ENCODE peak calls at places on chromosome 7, in six cellular contexts. A is mammary epithelial cell, C is Right ventricle myocardium superior, K is HS-5, I is colonic mucosa, Q is caudate nucleus. M is an unnamed sample.

GRCh38 chr7:73448609-73449008 is 15.0 kb downstream of the FZD9 start:
- DNase-seq in Q (no peak), K (no peak), C (no peak), A (no peak), I (no peak), M (no peak)

GRCh38 chr7:144525956-144526355 is 122.5 kb upstream of the NOBOX start:
- DNase-seq in I (no peak), A (no peak), Q (no peak), C (no peak), K (no peak), M (no peak)

GRCh38 chr7:37448637-37449331 is at the start of gene ELMO1:
- DNase-seq in I (peak), Q (peak), K (no peak), C (peak), A (peak), M (peak)

GRCh38 chr7:29336851-29337627 is 142.5 kb downstream of the CHN2 start:
- DNase-seq in Q (no peak), C (no peak), I (no peak), K (no peak), A (no peak), M (no peak)

GRCh38 chr7:72161534-72161933 is 250.6 kb downstream of the CALN1 start:
- DNase-seq in C (no peak), Q (no peak), I (no peak), A (no peak), K (no peak), M (no peak)

GRCh38 chr7:80151274-80151665 is 16.6 kb downstream of the GNAI1 start:
- DNase-seq in C (no peak), K (no peak), I (no peak), Q (no peak), A (peak), M (no peak)

GRCh38 chr7:12524794-12525386 is 45.6 kb upstream of the SCIN start:
- DNase-seq in I (no peak), C (no peak), Q (no peak), A (peak), K (peak), M (peak)

GRCh38 chr7:140678816-140679130 is 6.0 kb downstream of the ADCK2 start:
- DNase-seq in C (no peak), Q (no peak), I (no peak), A (no peak), K (no peak), M (peak)

GRCh38 chr7:139645572-139646523 is 122.4 kb downstream of the CLEC2L start:
- DNase-seq in K (peak), I (peak), A (peak), Q (peak), C (peak), M (peak)

GRCh38 chr7:42831051-42831952 is 80.6 kb downstream of the C7orf25 start:
- DNase-seq in I (peak), C (peak), K (peak), Q (peak), A (peak), M (peak)

GRCh38 chr7:105972276-105972675 is 9.2 kb downstream of the CDHR3 start:
- DNase-seq in I (no peak), C (no peak), K (no peak), A (no peak), Q (no peak), M (no peak)

GRCh38 chr7:4832711-4833110 is 29.1 kb downstream of the PAPOLB start:
- DNase-seq in K (no peak), I (no peak), C (peak), Q (no peak), A (no peak), M (no peak)

GRCh38 chr7:107891619-107892366 is 810 bp downstream of the DLD start:
- DNase-seq in K (no peak), A (peak), C (no peak), Q (no peak), I (no peak), M (no peak)

GRCh38 chr7:141409911-141410329 is 141.3 kb upstream of the AGK start:
- DNase-seq in Q (no peak), A (no peak), K (no peak), I (no peak), C (no peak), M (peak)

GRCh38 chr7:3585826-3586225 is 284.8 kb downstream of the SDK1 start:
- DNase-seq in I (no peak), C (no peak), K (no peak), Q (no peak), A (no peak), M (peak)

GRCh38 chr7:126574276-126574675 is 678.5 kb downstream of the GRM8 start:
- DNase-seq in I (no peak), K (peak), A (peak), Q (no peak), C (no peak), M (no peak)

GRCh38 chr7:112212516-112213036 is 6.1 kb downstream of the ZNF277 start:
- DNase-seq in K (no peak), C (no peak), Q (no peak), A (no peak), I (no peak), M (no peak)

GRCh38 chr7:95620631-95621030 is 24.3 kb upstream of the PDK4 start:
- DNase-seq in K (no peak), A (no peak), C (no peak), Q (no peak), I (no peak), M (no peak)

GRCh38 chr7:77859343-77859742 is 60.8 kb downstream of the PHTF2 start:
- DNase-seq in A (no peak), K (no peak), C (no peak), Q (no peak), I (no peak), M (no peak)

GRCh38 chr7:34656036-34656435 is 2.0 kb upstream of the NPSR1 start:
- DNase-seq in A (no peak), C (no peak), K (no peak), I (no peak), Q (no peak), M (no peak)

GRCh38 chr7:69683002-69683401 is 84.7 kb downstream of the AUTS2 start:
- DNase-seq in A (no peak), Q (no peak), I (no peak), C (no peak), K (no peak), M (no peak)

GRCh38 chr7:140033779-140034363 is 28.9 kb downstream of the PARP12 start:
- DNase-seq in I (no peak), K (no peak), A (peak), C (no peak), Q (no peak), M (no peak)

GRCh38 chr7:70583965-70584883 is 547.7 kb upstream of the GALNT17 start:
- DNase-seq in Q (no peak), C (no peak), I (no peak), A (no peak), K (no peak), M (peak)

GRCh38 chr7:34156336-34156735 is 251.0 kb downstream of the BMPER start:
- DNase-seq in A (no peak), K (no peak), I (no peak), Q (no peak), C (no peak), M (no peak)

GRCh38 chr7:22672892-22673637 is 53.9 kb upstream of the IL6 start:
- DNase-seq in I (no peak), K (no peak), A (no peak), C (no peak), Q (no peak), M (no peak)

GRCh38 chr7:152891160-152891621 is 131.6 kb downstream of the ACTR3B start:
- DNase-seq in K (no peak), I (no peak), C (no peak), Q (no peak), A (no peak), M (no peak)

GRCh38 chr7:1426474-1426873 is 32.8 kb downstream of the MICALL2 start:
- DNase-seq in K (no peak), Q (no peak), C (no peak), A (no peak), I (no peak), M (no peak)

GRCh38 chr7:31410265-31410664 is 69.7 kb upstream of the NEUROD6 start:
- DNase-seq in A (peak), Q (no peak), K (no peak), I (no peak), C (no peak), M (no peak)

GRCh38 chr7:55185941-55186609 is 167.3 kb downstream of the EGFR start:
- DNase-seq in C (no peak), A (peak), Q (no peak), I (no peak), K (peak), M (no peak)

GRCh38 chr7:54811925-54812264 is 52.9 kb upstream of the SEC61G start:
- DNase-seq in A (peak), I (no peak), K (no peak), C (no peak), Q (no peak), M (no peak)

GRCh38 chr7:36796850-36797618 is 72.7 kb upstream of the AOAH start:
- DNase-seq in I (peak), K (no peak), C (no peak), A (no peak), Q (no peak), M (no peak)

GRCh38 chr7:46559194-46559576 is 638.1 kb upstream of the IGFBP3 start:
- DNase-seq in K (no peak), C (no peak), A (peak), I (no peak), Q (no peak), M (no peak)

GRCh38 chr7:112190120-112190519 is 16.1 kb downstream of the DOCK4 start:
- DNase-seq in Q (no peak), I (no peak), C (no peak), K (no peak), A (no peak), M (no peak)

GRCh38 chr7:46603780-46604725 is 683.0 kb upstream of the IGFBP3 start:
- DNase-seq in I (peak), K (no peak), A (no peak), C (peak), Q (no peak), M (no peak)

M was measured in H7.